ENCODE peak calls at places on chromosomes 2 and 18, in four cellular contexts. D is NCI-H1092, Z is HCT116, K is NCI-H1694. G is an unnamed sample.

GRCh38 chr18:73715228-73715670 is 432.4 kb downstream of the FBXO15 start:
- DNase-seq in D (no peak), Z (no peak), K (no peak), G (no peak)

GRCh38 chr2:230043461-230043860 is 25.3 kb downstream of the SLC16A14 start:
- DNase-seq in D (no peak), Z (no peak), K (no peak), G (no peak)

GRCh38 chr2:173058673-173059072 is 17.0 kb upstream of the MAP3K20 start:
- DNase-seq in D (no peak), Z (no peak), K (no peak), G (no peak)

GRCh38 chr2:241443486-241444223 is 64.7 kb downstream of the STK25 start:
- DNase-seq in D (no peak), Z (no peak), K (no peak), G (peak)

GRCh38 chr2:31254237-31255203 is 20.6 kb downstream of the EHD3 start:
- DNase-seq in D (no peak), Z (no peak), K (no peak), G (no peak)

GRCh38 chr2:1677833-1678165 is 66.5 kb downstream of the PXDN start:
- DNase-seq in D (no peak), Z (no peak), K (no peak), G (no peak)

GRCh38 chr2:96093528-96093927 is 22.8 kb downstream of the ADRA2B start:
- DNase-seq in D (no peak), Z (no peak), K (no peak), G (no peak)

GRCh38 chr18:12842459-12843380 is 41.3 kb downstream of the PTPN2 start:
- DNase-seq in D (no peak), Z (no peak), K (no peak), G (peak)

GRCh38 chr2:133818661-133819060 is 250.4 kb upstream of the NCKAP5 start:
- DNase-seq in D (no peak), Z (no peak), K (no peak), G (no peak)

GRCh38 chr2:69958480-69958879 is 3.0 kb downstream of the ASPRV1 start:
- DNase-seq in D (no peak), Z (no peak), K (no peak), G (no peak)

GRCh38 chr2:55511508-55512124 is 7.9 kb upstream of the CFAP36 start:
- DNase-seq in D (peak), Z (peak), K (peak), G (peak)

GRCh38 chr2:127575941-127576432 is 40.5 kb downstream of the MYO7B start:
- DNase-seq in D (no peak), Z (no peak), K (no peak), G (no peak)

GRCh38 chr2:130786076-130786475 is 30.7 kb downstream of the AMER3 start:
- DNase-seq in D (no peak), Z (no peak), K (no peak), G (no peak)

GRCh38 chr18:2526320-2526719 is 45.0 kb downstream of the METTL4 start:
- DNase-seq in D (no peak), Z (no peak), K (no peak), G (no peak)

GRCh38 chr2:80326214-80326613 is 21.7 kb upstream of the LRRTM1 start:
- DNase-seq in D (peak), Z (no peak), K (peak), G (peak)

GRCh38 chr2:104923665-104924064 is 69.8 kb downstream of the POU3F3 start:
- DNase-seq in D (no peak), Z (no peak), K (no peak), G (no peak)

GRCh38 chr2:203840816-203841215 is 26.8 kb upstream of the CTLA4 start:
- DNase-seq in D (no peak), Z (no peak), K (no peak), G (no peak)

GRCh38 chr2:216735086-216735485 is 39.7 kb upstream of the IGFBP5 start:
- DNase-seq in D (no peak), Z (no peak), K (peak), G (no peak)

GRCh38 chr2:230939691-230940475 is 14.8 kb upstream of the GPR55 start:
- DNase-seq in D (no peak), Z (no peak), K (no peak), G (no peak)

GRCh38 chr2:37590119-37590571 is 81.3 kb downstream of the CDC42EP3 start:
- DNase-seq in D (no peak), Z (no peak), K (no peak), G (peak)

GRCh38 chr2:25960396-25960795 is 21.9 kb downstream of the KIF3C start:
- DNase-seq in D (no peak), Z (no peak), K (no peak), G (no peak)

GRCh38 chr2:209933499-209934458 is 68.7 kb upstream of the RPE start:
- DNase-seq in D (no peak), Z (no peak), K (no peak), G (peak)

GRCh38 chr2:26136431-26136830 is 36.5 kb upstream of the GAREM2 start:
- DNase-seq in D (no peak), Z (no peak), K (no peak), G (no peak)

GRCh38 chr2:170307052-170307451 is 129.1 kb downstream of the MYO3B start:
- DNase-seq in D (no peak), Z (no peak), K (no peak), G (no peak)

GRCh38 chr2:233289590-233290424 is 17.8 kb upstream of the SAG start:
- DNase-seq in D (no peak), Z (no peak), K (no peak), G (no peak)

GRCh38 chr2:26770986-26771586 is 7.0 kb downstream of the SLC35F6 start:
- DNase-seq in D (no peak), Z (no peak), K (peak), G (peak)

GRCh38 chr2:65604246-65604645 is 171.8 kb upstream of the SPRED2 start:
- DNase-seq in D (no peak), Z (no peak), K (no peak), G (peak)

GRCh38 chr2:134218928-134219707 is 34.8 kb upstream of the MGAT5 start:
- DNase-seq in D (no peak), Z (no peak), K (no peak), G (no peak)

GRCh38 chr2:24821433-24821891 is 28.2 kb downstream of the CENPO start:
- DNase-seq in D (no peak), Z (no peak), K (no peak), G (no peak)

GRCh38 chr2:179991344-179991743 is 15.8 kb downstream of the CWC22 start:
- DNase-seq in D (no peak), Z (no peak), K (no peak), G (no peak)

GRCh38 chr2:16203069-16203468 is 262.7 kb downstream of the MYCN start:
- DNase-seq in D (no peak), Z (no peak), K (no peak), G (no peak)

GRCh38 chr2:227717687-227718567 is at the start of gene SLC19A3:
- DNase-seq in D (peak), Z (no peak), K (no peak), G (peak)

GRCh38 chr2:26757873-26758789 is 6.0 kb upstream of the SLC35F6 start:
- DNase-seq in D (no peak), Z (peak), K (no peak), G (peak)

GRCh38 chr2:97781981-97782380 is 68.6 kb downstream of the ZAP70 start:
- DNase-seq in D (no peak), Z (no peak), K (no peak), G (no peak)

GRCh38 chr2:57516740-57517340 is 529.8 kb upstream of the VRK2 start:
- DNase-seq in D (no peak), Z (peak), K (peak), G (peak)

G was measured in astrocyte of the hippocampus.